ENCODE peak calls at places on chromosomes 6 and 20, in four cellular contexts. S, Q, V and J are unnamed samples. For H3K9me3, the result is how much of the 10 kb centered on the place peaks cover.

GRCh38 chr20:5156670-5157448 is 30.1 kb downstream of the CDS2 start:
- DNase-seq in V (no peak), Q (no peak), S (no peak), J (no peak)

GRCh38 chr20:56163806-56164205 is 84.7 kb upstream of the MC3R start:
- DNase-seq in S (no peak), V (no peak), Q (no peak), J (no peak)

GRCh38 chr6:114194362-114195343 is 148.2 kb downstream of the HS3ST5 start:
- DNase-seq in S (no peak), V (no peak), Q (no peak), J (no peak)

GRCh38 chr6:105372142-105372861 is 30.6 kb downstream of the PREP start:
- DNase-seq in Q (no peak), S (no peak), V (no peak), J (no peak)

GRCh38 chr6:107320126-107320525 is 139.2 kb downstream of the PDSS2 start:
- DNase-seq in S (no peak), Q (no peak), V (no peak), J (no peak)

GRCh38 chr20:60020251-60020650 is 62.0 kb downstream of the CDH26 start:
- DNase-seq in Q (no peak), S (no peak), V (no peak), J (no peak)

GRCh38 chr6:15730442-15730841 is 67.6 kb upstream of the DTNBP1 start:
- DNase-seq in Q (no peak), V (no peak), S (no peak), J (no peak)

GRCh38 chr6:26432622-26433021 is 7.7 kb upstream of the BTN3A3 start:
- DNase-seq in Q (no peak), S (no peak), V (no peak), J (no peak)

GRCh38 chr6:143539723-143540122 is 28.2 kb upstream of the FUCA2 start:
- DNase-seq in Q (peak), S (no peak), V (no peak), J (no peak)

GRCh38 chr20:9590189-9590588 is 75.8 kb downstream of the LAMP5 start:
- DNase-seq in V (no peak), S (no peak), Q (no peak), J (no peak)

GRCh38 chr6:123564363-123564762 is 72.4 kb downstream of the TRDN start:
- DNase-seq in Q (no peak), V (no peak), S (no peak), J (no peak)

GRCh38 chr6:170444056-170444505 is 109.0 kb downstream of the PSMB1 start:
- DNase-seq in S (no peak), Q (no peak), V (no peak), J (no peak)

GRCh38 chr6:3898270-3898994 is 49.3 kb downstream of the FAM50B start:
- DNase-seq in V (no peak), S (no peak), Q (no peak), J (no peak)

GRCh38 chr6:87921034-87921433 is 126.6 kb upstream of the SPACA1 start:
- DNase-seq in V (no peak), S (no peak), Q (no peak), J (no peak)

GRCh38 chr20:23115823-23116222 is 29.7 kb upstream of the CD93 start:
- DNase-seq in S (no peak), V (no peak), Q (no peak), J (no peak)

GRCh38 chr6:151806757-151807512 is 547 bp upstream of the ESR1 start:
- DNase-seq in V (no peak), S (no peak), Q (no peak), J (no peak)

GRCh38 chr6:111752476-111752875 is 120.8 kb downstream of the FYN start:
- DNase-seq in Q (no peak), V (no peak), S (no peak), J (no peak)

GRCh38 chr6:161429921-161430490 is 156.1 kb upstream of the AGPAT4 start:
- DNase-seq in Q (no peak), V (no peak), S (no peak), J (no peak)

GRCh38 chr6:19892250-19892649 is 55.1 kb downstream of the ID4 start:
- DNase-seq in S (no peak), V (no peak), Q (no peak), J (peak)

GRCh38 chr6:133673056-133673455 is 215.9 kb upstream of the TCF21 start:
- DNase-seq in S (no peak), V (no peak), Q (no peak), J (no peak)

GRCh38 chr6:16651871-16652270 is 109.4 kb downstream of the ATXN1 start:
- DNase-seq in Q (no peak), V (peak), S (no peak), J (no peak)

GRCh38 chr6:117469791-117470190 is 12.7 kb upstream of the DCBLD1 start:
- DNase-seq in Q (no peak), S (no peak), V (no peak), J (no peak)

GRCh38 chr6:141421378-141421777 is 711.3 kb upstream of the GJE1 start:
- DNase-seq in S (no peak), V (no peak), Q (no peak), J (no peak)

GRCh38 chr6:22610127-22610526 is 40.8 kb downstream of the HDGFL1 start:
- DNase-seq in Q (no peak), V (no peak), S (no peak), J (no peak)

GRCh38 chr6:5115168-5115567 is 30.0 kb downstream of the PPP1R3G start:
- DNase-seq in V (no peak), S (no peak), Q (no peak), J (no peak)

GRCh38 chr20:24442909-24443308 is 26.5 kb upstream of the SYNDIG1 start:
- DNase-seq in V (no peak), S (no peak), Q (no peak), J (no peak)

GRCh38 chr20:63709149-63709527 is 1.3 kb downstream of the ZGPAT start:
- DNase-seq in V (no peak), Q (no peak), S (no peak), J (no peak)

GRCh38 chr6:44176935-44177509 is 18.4 kb downstream of the CAPN11 start:
- DNase-seq in S (no peak), Q (no peak), V (no peak), J (no peak)

GRCh38 chr20:23100754-23101107 is 14.6 kb upstream of the CD93 start:
- DNase-seq in V (no peak), S (no peak), Q (no peak), J (no peak)

GRCh38 chr6:119449253-119450156 is 99.9 kb upstream of the MAN1A1 start:
- DNase-seq in S (no peak), V (no peak), Q (no peak), J (no peak)

GRCh38 chr20:3686867-3687321 is 5.1 kb upstream of the ADAM33 start:
- DNase-seq in S (peak), V (no peak), Q (no peak), J (no peak)

GRCh38 chr20:8547968-8548588 is 416.0 kb downstream of the PLCB1 start:
- DNase-seq in Q (no peak), S (no peak), V (no peak), J (no peak)

GRCh38 chr20:53949319-53949839 is 121.0 kb downstream of the BCAS1 start:
- DNase-seq in Q (no peak), V (peak), S (no peak), J (no peak)

GRCh38 chr6:98769546-98769945 is 64.8 kb upstream of the POU3F2 start:
- DNase-seq in Q (peak), V (no peak), S (no peak), J (no peak)

DNA sequence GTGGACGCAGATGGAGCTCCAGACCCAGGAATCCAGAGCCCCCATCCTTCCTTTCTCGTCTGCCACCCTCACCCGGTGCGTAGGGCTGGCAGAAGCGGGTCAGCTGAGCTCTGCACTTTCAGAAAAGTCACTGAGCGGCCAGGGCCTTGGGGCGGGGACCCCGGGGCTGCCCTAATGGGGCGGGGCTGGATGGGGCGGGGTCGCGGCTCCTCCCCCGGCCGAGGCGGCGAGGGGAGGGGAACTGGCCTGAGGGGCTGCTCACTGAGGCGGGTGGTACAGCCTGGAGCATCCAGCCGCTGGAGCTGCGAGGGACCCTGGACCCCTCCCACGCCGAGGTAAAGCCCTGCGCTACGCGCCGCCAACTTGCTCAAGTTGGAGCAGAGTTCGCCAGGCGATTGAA is at the start of the genes DEFB124 and REM1:
- DNase-seq in V (no peak), Q (peak), S (no peak), J (no peak)
- H3K9me3 ChIP-seq in V (under half), Q (under half), S (under half), J (under half)

DNA sequence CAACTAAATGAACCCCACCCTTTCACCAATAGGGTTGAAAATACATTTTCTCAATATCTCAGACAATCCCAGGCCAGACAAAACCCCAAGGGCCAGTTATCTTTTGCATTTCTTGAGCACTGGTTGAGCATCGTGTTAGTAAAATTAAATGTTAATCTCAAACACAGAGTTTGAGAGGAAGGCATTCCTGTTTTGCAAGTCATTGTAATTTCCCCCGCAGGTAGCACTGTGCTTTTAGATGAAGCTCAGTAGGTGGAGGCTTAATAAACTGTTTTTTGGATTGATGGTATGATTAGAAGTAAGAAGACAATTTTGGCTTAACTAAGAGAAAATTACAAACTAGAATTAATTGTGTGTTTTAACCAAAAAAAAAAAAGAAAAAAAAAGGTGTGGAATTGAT is 998.6 kb upstream of the FLRT3 start:
- DNase-seq in V (no peak), S (no peak), Q (no peak), J (no peak)
- H3K9me3 ChIP-seq in V (under half), S (under half), Q (under half), J (under half)

GRCh38 chr20:1786496-1786895 is 108.7 kb upstream of the SIRPA start:
- DNase-seq in V (no peak), Q (no peak), S (no peak), J (no peak)

GRCh38 chr20:1788039-1788438 is 107.2 kb upstream of the SIRPA start:
- DNase-seq in V (no peak), Q (no peak), S (no peak), J (no peak)

GRCh38 chr20:1793821-1794220 is 101.4 kb upstream of the SIRPA start:
- DNase-seq in Q (no peak), S (no peak), V (no peak), J (no peak)

GRCh38 chr20:1792274-1792673 is 102.9 kb upstream of the SIRPA start:
- DNase-seq in Q (no peak), S (no peak), V (no peak), J (no peak)
- H3K9me3 ChIP-seq in Q (under half), S (under half), V (under half), J (under half)

GRCh38 chr6:168420706-168421105 is 20.3 kb upstream of the SMOC2 start:
- DNase-seq in V (no peak), S (no peak), Q (no peak), J (no peak)

GRCh38 chr6:168418631-168419250 is 22.2 kb upstream of the SMOC2 start:
- DNase-seq in V (no peak), Q (no peak), S (no peak), J (no peak)

GRCh38 chr6:168418151-168418551 is 22.8 kb upstream of the SMOC2 start:
- DNase-seq in Q (no peak), S (no peak), V (no peak), J (no peak)

GRCh38 chr6:168419569-168419968 is 21.4 kb upstream of the SMOC2 start:
- DNase-seq in V (no peak), Q (no peak), S (no peak), J (no peak)

GRCh38 chr6:168420084-168420483 is 20.9 kb upstream of the SMOC2 start:
- DNase-seq in Q (no peak), S (no peak), V (no peak), J (no peak)
- H3K9me3 ChIP-seq in Q (under half), S (under half), V (under half), J (under half)

GRCh38 chr6:168016176-168016620 is 18.7 kb downstream of the KIF25 start:
- DNase-seq in S (no peak), Q (no peak), V (no peak), J (no peak)
- H3K9me3 ChIP-seq in S (under half), Q (under half), V (under half), J (under half)

DNA sequence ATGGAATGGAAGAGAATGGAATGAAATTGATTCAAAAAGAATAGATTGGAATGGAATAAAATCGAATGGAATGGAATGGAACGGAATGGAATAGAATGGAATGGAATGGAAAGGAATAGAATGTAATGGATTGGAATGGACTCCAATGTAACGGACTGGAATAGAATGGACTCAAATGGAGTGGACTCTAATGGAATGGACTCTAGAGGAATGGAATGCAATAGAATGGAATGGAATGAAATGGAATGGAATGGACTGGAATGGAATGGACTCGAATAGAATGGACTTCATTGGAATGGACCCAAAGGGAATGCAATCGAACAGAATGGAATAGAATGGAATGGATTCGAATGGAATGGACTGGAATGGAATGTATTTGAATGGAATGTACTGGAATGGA is 19.7 kb upstream of the DEFB115 start:
- DNase-seq in V (no peak), Q (no peak), S (no peak), J (no peak)
- H3K9me3 ChIP-seq in V (half or more), Q (half or more), S (under half), J (half or more)

GRCh38 chr20:49490689-49491088 is 8.2 kb upstream of the KCNB1 start:
- DNase-seq in S (no peak), Q (no peak), V (no peak), J (no peak)
- H3K9me3 ChIP-seq in S (under half), Q (under half), V (under half), J (under half)

DNA sequence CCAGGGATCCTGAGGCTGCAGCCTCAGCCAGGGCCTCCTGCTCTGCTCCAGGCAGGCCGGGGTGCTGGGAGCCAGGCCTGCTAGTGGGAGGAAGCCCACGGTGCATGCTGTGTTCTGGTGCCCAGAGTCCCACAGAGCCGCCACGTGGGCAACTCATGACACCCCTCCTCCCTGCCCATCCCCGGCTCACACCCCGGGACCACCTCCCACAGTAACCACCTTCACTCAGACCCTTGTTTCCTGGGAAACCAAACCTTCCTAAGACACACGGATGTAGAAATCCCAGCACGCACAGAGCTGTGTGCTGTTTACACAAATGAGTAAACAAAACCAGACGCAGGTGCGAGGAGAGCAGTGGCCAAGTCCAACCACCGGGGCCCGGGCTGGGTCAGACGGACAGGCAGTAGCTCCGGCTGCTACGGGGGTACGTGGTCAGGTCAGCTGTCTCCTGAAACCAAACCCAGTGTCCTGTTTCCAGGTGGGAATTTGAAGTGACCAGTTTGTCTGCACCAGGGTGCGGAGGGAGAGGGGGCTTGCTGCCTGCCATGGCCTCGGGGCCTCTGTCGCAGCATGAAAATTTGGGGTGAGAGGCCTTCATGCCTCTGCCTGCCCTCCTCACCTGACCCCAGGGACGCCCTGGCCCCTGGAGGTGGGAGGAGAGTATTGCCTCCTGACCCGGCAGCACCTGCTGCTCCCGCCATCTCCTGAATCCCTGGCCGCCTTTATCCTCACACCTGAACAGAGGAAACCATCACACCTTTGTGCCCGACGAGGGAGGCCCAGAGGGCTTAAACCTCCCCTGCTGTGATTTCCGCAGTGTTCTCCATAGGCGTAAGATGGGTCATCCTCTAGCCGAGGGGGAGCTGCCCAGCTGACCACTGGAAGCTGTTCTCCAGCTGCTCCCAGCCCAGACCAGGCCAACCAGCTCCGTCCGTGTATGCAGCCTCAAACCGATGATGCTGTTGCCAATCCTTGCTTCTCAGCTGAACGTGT is 52.0 kb upstream of the SMOC2 start:
- DNase-seq in Q (no peak), V (no peak), S (no peak), J (peak)
- H3K9me3 ChIP-seq in Q (under half), V (under half), S (under half), J (under half)

DNA sequence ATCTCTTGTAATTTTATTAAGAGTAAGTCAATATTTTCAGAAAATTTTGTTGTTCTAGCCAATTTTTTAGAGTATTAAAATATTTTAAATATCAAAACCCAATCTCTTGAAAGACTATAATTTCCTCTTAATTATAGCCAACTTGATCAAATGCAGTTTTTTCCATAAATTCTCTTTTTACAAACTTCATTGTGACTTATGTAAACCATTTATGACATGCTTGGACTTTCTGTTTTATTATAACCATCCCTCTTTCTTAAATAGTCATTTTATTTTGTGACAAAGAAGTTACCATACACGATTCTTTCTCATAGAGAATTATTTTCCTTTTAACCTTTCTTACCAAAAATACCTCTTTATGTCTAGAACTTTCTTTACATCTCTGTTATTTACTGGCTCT is 1075.5 kb downstream of the KHDRBS2 start:
- DNase-seq in S (no peak), V (no peak), Q (no peak), J (no peak)
- H3K9me3 ChIP-seq in S (under half), V (under half), Q (under half), J (under half)

DNA sequence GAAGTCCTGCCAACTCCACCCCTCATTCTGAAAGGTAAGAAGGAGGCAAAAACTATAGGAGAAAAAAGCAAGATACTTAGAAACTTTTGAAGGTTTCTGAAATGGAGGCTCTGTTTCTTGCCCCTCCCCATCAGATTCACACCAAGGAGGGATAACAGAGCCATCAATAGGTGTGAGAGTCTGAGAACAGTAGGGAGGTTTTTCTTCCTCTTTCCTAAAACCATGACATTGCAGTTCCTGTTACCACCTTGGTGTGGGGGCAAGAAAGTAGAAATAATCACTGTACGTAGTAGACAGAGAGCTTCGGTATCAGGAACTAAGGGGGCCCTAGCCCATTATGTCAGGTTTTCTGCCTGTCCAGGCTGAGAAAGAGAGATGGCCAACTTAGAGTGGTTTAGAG is 333.3 kb upstream of the SYNCRIP start:
- DNase-seq in Q (no peak), V (no peak), S (no peak), J (no peak)
- H3K9me3 ChIP-seq in Q (under half), V (under half), S (under half), J (under half)